ENCODE peak calls at places on chromosomes 12 and 14, in four cellular contexts. One of them, this sample, is unnamed.

GRCh38 chr12:99043319-99043914 is 398.3 kb downstream of the APAF1 start:
- ATAC-seq in GM12878: peak; percentile 82
- ATAC-seq in HepG2: peak; percentile 54
- ATAC-seq in A549: peak; percentile 67
- ATAC-seq in this sample: no peak

GRCh38 chr12:130184531-130185090 is 22.3 kb downstream of the FZD10 start:
- ATAC-seq in GM12878: no peak
- ATAC-seq in HepG2: no peak
- ATAC-seq in A549: no peak
- ATAC-seq in this sample: no peak

GRCh38 chr14:24734917-24735500 is 101.0 kb upstream of the GZMB start:
- ATAC-seq in GM12878: peak; percentile 93
- ATAC-seq in HepG2: peak; percentile 95
- ATAC-seq in A549: peak; percentile 71
- ATAC-seq in this sample: peak; percentile 66

GRCh38 chr12:125246346-125246656 is 181.1 kb downstream of the AACS start:
- ATAC-seq in GM12878: no peak
- ATAC-seq in HepG2: no peak
- ATAC-seq in A549: peak; percentile 7
- ATAC-seq in this sample: no peak

GRCh38 chr12:44589697-44590096 is 286.4 kb downstream of the NELL2 start:
- ATAC-seq in GM12878: no peak
- ATAC-seq in HepG2: no peak
- ATAC-seq in A549: no peak
- ATAC-seq in this sample: no peak

GRCh38 chr14:33954016-33954598 is 3.2 kb upstream of the EGLN3 start:
- ATAC-seq in GM12878: no peak
- ATAC-seq in HepG2: no peak
- ATAC-seq in A549: no peak
- ATAC-seq in this sample: no peak

GRCh38 chr14:93017341-93017797 is 94.4 kb downstream of the CHGA start:
- ATAC-seq in GM12878: no peak
- ATAC-seq in HepG2: no peak
- ATAC-seq in A549: no peak
- ATAC-seq in this sample: peak; percentile 80

GRCh38 chr14:54564799-54565235 is 2.1 kb upstream of the SAMD4A start:
- ATAC-seq in GM12878: no peak
- ATAC-seq in HepG2: no peak
- ATAC-seq in A549: peak; percentile 8
- ATAC-seq in this sample: no peak

GRCh38 chr12:30753233-30753632 is 1.5 kb downstream of the CAPRIN2 start:
- ATAC-seq in GM12878: peak; percentile 25
- ATAC-seq in HepG2: peak; percentile 59
- ATAC-seq in A549: peak; percentile 44
- ATAC-seq in this sample: no peak

GRCh38 chr12:116698131-116698495 is 39.8 kb downstream of the SPRING1 start:
- ATAC-seq in GM12878: no peak
- ATAC-seq in HepG2: no peak
- ATAC-seq in A549: no peak
- ATAC-seq in this sample: no peak

GRCh38 chr12:128693115-128693514 is 130.6 kb downstream of the SLC15A4 start:
- ATAC-seq in GM12878: no peak
- ATAC-seq in HepG2: no peak
- ATAC-seq in A549: no peak
- ATAC-seq in this sample: no peak

GRCh38 chr14:93941293-93941910 is 14.3 kb downstream of the FAM181A start:
- ATAC-seq in GM12878: no peak
- ATAC-seq in HepG2: no peak
- ATAC-seq in A549: peak; percentile 19
- ATAC-seq in this sample: peak; percentile 40

GRCh38 chr14:25055005-25055404 is 5.1 kb upstream of the STXBP6 start:
- ATAC-seq in GM12878: no peak
- ATAC-seq in HepG2: no peak
- ATAC-seq in A549: no peak
- ATAC-seq in this sample: no peak

GRCh38 chr14:64464695-64465094 is 604 bp upstream of the AKAP5 start:
- ATAC-seq in GM12878: peak; percentile 4
- ATAC-seq in HepG2: peak; percentile 3
- ATAC-seq in A549: peak; percentile 27
- ATAC-seq in this sample: no peak

DNA sequence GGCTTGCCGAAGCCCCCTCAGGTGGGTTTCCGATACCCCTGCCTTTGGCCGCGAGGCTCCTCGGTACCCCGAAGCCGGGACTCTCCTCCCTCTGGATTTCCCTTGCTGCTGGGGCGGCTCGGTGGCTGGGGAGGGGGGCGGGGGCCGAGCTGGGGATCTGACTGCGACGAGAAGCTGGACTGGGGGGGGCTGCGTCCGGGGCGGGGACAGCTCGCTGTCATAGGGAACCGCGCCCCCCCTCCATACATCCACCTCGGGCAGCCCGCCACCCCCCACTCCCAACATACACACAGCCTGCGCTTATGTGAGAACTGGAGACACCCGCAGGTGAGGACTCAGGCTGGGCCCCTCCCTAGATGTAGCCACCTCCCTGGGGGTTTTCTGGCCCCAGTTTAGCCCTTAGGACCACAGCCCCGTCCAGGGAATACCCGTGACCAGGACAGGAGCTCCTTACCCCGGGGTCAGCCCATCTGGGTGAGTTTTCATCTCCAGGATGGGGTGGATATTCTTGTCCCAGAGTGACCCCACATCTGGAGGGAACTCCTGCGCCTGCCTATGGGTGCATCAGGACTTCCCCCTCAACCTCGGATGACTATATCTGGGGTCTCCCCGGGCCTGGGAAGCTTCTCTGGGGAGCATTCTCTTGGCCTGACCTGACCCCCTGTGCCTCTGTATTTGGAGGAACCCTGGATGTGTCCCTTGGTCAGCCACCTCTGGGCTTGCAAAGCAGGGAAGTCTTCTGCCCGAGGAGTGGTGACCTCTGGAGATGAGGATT is 687 bp downstream of the ASIC1 start:
- ATAC-seq in GM12878: no peak
- ATAC-seq in HepG2: no peak
- ATAC-seq in A549: peak; percentile 4
- ATAC-seq in this sample: no peak
- H3K4me3 ChIP-seq in GM12878: no peak overlapping the region
- H3K4me3 ChIP-seq in HepG2: peak overlapping the region; percentile 26
- H3K4me3 ChIP-seq in A549: peak overlapping the region; percentile 85
- H3K4me3 ChIP-seq in this sample: peak overlapping the region; percentile 46

GRCh38 chr12:95460901-95461300 is 13.1 kb upstream of the METAP2 start:
- ATAC-seq in GM12878: no peak
- ATAC-seq in HepG2: no peak
- ATAC-seq in A549: no peak
- ATAC-seq in this sample: no peak

GRCh38 chr12:95462081-95462480 is 11.9 kb upstream of the METAP2 start:
- ATAC-seq in GM12878: no peak
- ATAC-seq in HepG2: peak; percentile 82
- ATAC-seq in A549: no peak
- ATAC-seq in this sample: no peak

GRCh38 chr12:95465275-95465674 is 8.7 kb upstream of the METAP2 start:
- ATAC-seq in GM12878: no peak
- ATAC-seq in HepG2: no peak
- ATAC-seq in A549: no peak
- ATAC-seq in this sample: no peak

GRCh38 chr12:95462551-95462950 is 11.4 kb upstream of the METAP2 start:
- ATAC-seq in GM12878: no peak
- ATAC-seq in HepG2: peak; percentile 38
- ATAC-seq in A549: no peak
- ATAC-seq in this sample: no peak

GRCh38 chr12:95463019-95463418 is 10.9 kb upstream of the METAP2 start:
- ATAC-seq in GM12878: no peak
- ATAC-seq in HepG2: peak; percentile 43
- ATAC-seq in A549: no peak
- ATAC-seq in this sample: no peak
- TF ChIP-seq EP300 in GM12878: no peak
- TF ChIP-seq EP300 in HepG2: no peak
- TF ChIP-seq EP300 in A549: no peak
- TF ChIP-seq EP300 in this sample: no peak

DNA sequence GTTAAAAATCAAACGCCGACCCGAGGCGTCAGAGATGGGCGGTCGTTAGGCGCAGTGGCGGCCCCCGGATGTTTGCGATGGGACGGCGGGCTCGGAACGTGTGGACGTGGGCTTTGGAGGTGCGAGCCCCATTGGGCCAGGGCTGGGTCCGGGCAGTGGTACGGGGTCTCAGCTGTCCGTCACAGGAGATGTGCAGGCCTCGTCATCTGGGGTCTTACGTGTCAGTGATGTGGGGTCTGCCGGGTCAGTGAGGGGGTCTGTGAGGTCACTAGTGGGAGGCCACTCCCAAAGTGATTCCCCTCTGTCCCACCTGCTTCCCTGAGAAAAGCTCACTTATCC is 21.6 kb upstream of the CHFR start:
- ATAC-seq in GM12878: no peak
- ATAC-seq in HepG2: no peak
- ATAC-seq in A549: no peak
- ATAC-seq in this sample: no peak
- H3K4me3 ChIP-seq in GM12878: peak overlapping the region; percentile 44
- H3K4me3 ChIP-seq in HepG2: no peak overlapping the region
- H3K4me3 ChIP-seq in A549: no peak overlapping the region
- H3K4me3 ChIP-seq in this sample: peak overlapping the region; percentile 30

DNA sequence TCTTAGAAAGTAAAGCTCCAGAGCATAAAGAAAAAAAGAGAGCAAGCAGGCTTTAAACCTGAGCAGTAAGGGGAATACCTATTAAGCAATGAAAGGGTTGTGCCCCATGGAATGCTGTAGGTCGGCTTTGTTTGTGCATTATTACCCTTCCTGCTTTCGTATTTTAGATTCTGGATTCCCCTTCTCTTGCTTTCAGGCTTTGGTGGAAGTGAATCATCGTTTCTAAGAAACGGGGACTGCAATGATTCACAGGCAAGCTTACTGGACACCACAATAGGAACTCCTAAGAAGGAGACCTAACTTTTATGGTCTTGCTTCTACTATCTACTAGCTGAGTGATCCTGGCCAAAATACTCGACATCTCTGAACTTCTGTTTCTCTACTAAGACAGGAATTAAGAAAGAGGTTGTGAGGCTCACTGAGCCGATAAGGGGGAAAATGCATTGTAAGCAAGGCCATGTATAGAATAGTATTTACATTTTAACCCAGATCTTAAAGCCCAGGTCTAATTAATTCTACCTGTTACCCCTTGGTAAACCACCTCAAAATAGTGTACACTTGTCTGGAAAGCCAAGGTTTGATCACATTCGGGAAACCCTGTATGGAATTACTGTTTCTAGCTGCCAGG is 1.2 kb upstream of the BMAL2 start:
- ATAC-seq in GM12878: peak; percentile 62
- ATAC-seq in HepG2: no peak
- ATAC-seq in A549: peak; percentile 57
- ATAC-seq in this sample: peak; percentile 59
- TF ChIP-seq EP300 in GM12878: peak; percentile 13
- TF ChIP-seq EP300 in HepG2: no peak
- TF ChIP-seq EP300 in A549: no peak
- TF ChIP-seq EP300 in this sample: no peak

This sample was measured in gastroesophageal sphincter.